ENCODE peak calls at places on chromosomes 4 and X, in ten cellular contexts. One of them, this sample, is unnamed.

GRCh38 chr4:129901205-129901604 is 805.3 kb downstream of the C4orf33 start:
- DNase-seq in GM06990: no peak
- DNase-seq in NCI-H2029: no peak
- DNase-seq in astrocyte of the cerebellum: no peak
- DNase-seq in stimulated activated CD8-positive, alpha-beta memory T cell treated with anti-CD3 and anti-CD28 coated beads, Interleukin-4, amount 100 ng/mL, for 4 hours: no peak
- DNase-seq in DMS53: no peak
- DNase-seq in neural crest cell: no peak
- DNase-seq in NCI-H1417: no peak
- DNase-seq in NCI-H1105: no peak
- DNase-seq in AML-193: no peak
- DNase-seq in this sample: no peak

GRCh38 chr4:54228064-54228527 is 997 bp upstream of the PDGFRA start:
- DNase-seq in GM06990: no peak
- DNase-seq in NCI-H2029: peak
- DNase-seq in astrocyte of the cerebellum: peak
- DNase-seq in stimulated activated CD8-positive, alpha-beta memory T cell treated with anti-CD3 and anti-CD28 coated beads, Interleukin-4, amount 100 ng/mL, for 4 hours: no peak
- DNase-seq in DMS53: peak
- DNase-seq in neural crest cell: peak
- DNase-seq in NCI-H1417: peak
- DNase-seq in NCI-H1105: no peak
- DNase-seq in AML-193: no peak
- DNase-seq in this sample: peak

GRCh38 chr4:123816462-123816861 is 419.9 kb downstream of the SPRY1 start:
- DNase-seq in GM06990: no peak
- DNase-seq in NCI-H2029: no peak
- DNase-seq in astrocyte of the cerebellum: no peak
- DNase-seq in stimulated activated CD8-positive, alpha-beta memory T cell treated with anti-CD3 and anti-CD28 coated beads, Interleukin-4, amount 100 ng/mL, for 4 hours: no peak
- DNase-seq in DMS53: no peak
- DNase-seq in neural crest cell: no peak
- DNase-seq in NCI-H1417: no peak
- DNase-seq in NCI-H1105: no peak
- DNase-seq in AML-193: no peak
- DNase-seq in this sample: no peak

GRCh38 chr4:19776021-19776459 is 475.7 kb upstream of the SLIT2 start:
- DNase-seq in GM06990: no peak
- DNase-seq in NCI-H2029: peak
- DNase-seq in astrocyte of the cerebellum: peak
- DNase-seq in stimulated activated CD8-positive, alpha-beta memory T cell treated with anti-CD3 and anti-CD28 coated beads, Interleukin-4, amount 100 ng/mL, for 4 hours: no peak
- DNase-seq in DMS53: peak
- DNase-seq in neural crest cell: no peak
- DNase-seq in NCI-H1417: peak
- DNase-seq in NCI-H1105: peak
- DNase-seq in AML-193: no peak
- DNase-seq in this sample: no peak

GRCh38 chr4:128461300-128462103 is 173.9 kb upstream of the PGRMC2 start:
- DNase-seq in GM06990: no peak
- DNase-seq in NCI-H2029: peak
- DNase-seq in astrocyte of the cerebellum: peak
- DNase-seq in stimulated activated CD8-positive, alpha-beta memory T cell treated with anti-CD3 and anti-CD28 coated beads, Interleukin-4, amount 100 ng/mL, for 4 hours: no peak
- DNase-seq in DMS53: peak
- DNase-seq in neural crest cell: no peak
- DNase-seq in NCI-H1417: no peak
- DNase-seq in NCI-H1105: no peak
- DNase-seq in AML-193: no peak
- DNase-seq in this sample: no peak

GRCh38 chr4:100849319-100849718 is 331.5 kb upstream of the EMCN start:
- DNase-seq in GM06990: no peak
- DNase-seq in NCI-H2029: no peak
- DNase-seq in astrocyte of the cerebellum: no peak
- DNase-seq in stimulated activated CD8-positive, alpha-beta memory T cell treated with anti-CD3 and anti-CD28 coated beads, Interleukin-4, amount 100 ng/mL, for 4 hours: no peak
- DNase-seq in DMS53: no peak
- DNase-seq in neural crest cell: no peak
- DNase-seq in NCI-H1417: no peak
- DNase-seq in NCI-H1105: peak
- DNase-seq in AML-193: no peak
- DNase-seq in this sample: no peak

GRCh38 chr4:149120331-149121014 is 678.3 kb upstream of the NR3C2 start:
- DNase-seq in GM06990: no peak
- DNase-seq in NCI-H2029: no peak
- DNase-seq in astrocyte of the cerebellum: no peak
- DNase-seq in stimulated activated CD8-positive, alpha-beta memory T cell treated with anti-CD3 and anti-CD28 coated beads, Interleukin-4, amount 100 ng/mL, for 4 hours: no peak
- DNase-seq in DMS53: no peak
- DNase-seq in neural crest cell: no peak
- DNase-seq in NCI-H1417: peak
- DNase-seq in NCI-H1105: no peak
- DNase-seq in AML-193: no peak
- DNase-seq in this sample: no peak

GRCh38 chr4:98977557-98977956 is 18.0 kb upstream of the METAP1 start:
- DNase-seq in GM06990: no peak
- DNase-seq in NCI-H2029: no peak
- DNase-seq in astrocyte of the cerebellum: no peak
- DNase-seq in stimulated activated CD8-positive, alpha-beta memory T cell treated with anti-CD3 and anti-CD28 coated beads, Interleukin-4, amount 100 ng/mL, for 4 hours: no peak
- DNase-seq in DMS53: no peak
- DNase-seq in neural crest cell: no peak
- DNase-seq in NCI-H1417: no peak
- DNase-seq in NCI-H1105: no peak
- DNase-seq in AML-193: no peak
- DNase-seq in this sample: no peak

GRCh38 chr4:164337219-164337944 is 416.5 kb upstream of the SMIM31 start:
- DNase-seq in GM06990: no peak
- DNase-seq in NCI-H2029: no peak
- DNase-seq in astrocyte of the cerebellum: no peak
- DNase-seq in stimulated activated CD8-positive, alpha-beta memory T cell treated with anti-CD3 and anti-CD28 coated beads, Interleukin-4, amount 100 ng/mL, for 4 hours: no peak
- DNase-seq in DMS53: no peak
- DNase-seq in neural crest cell: no peak
- DNase-seq in NCI-H1417: no peak
- DNase-seq in NCI-H1105: no peak
- DNase-seq in AML-193: no peak
- DNase-seq in this sample: no peak

GRCh38 chr4:141702472-141703182 is 66.2 kb downstream of the IL15 start:
- DNase-seq in GM06990: no peak
- DNase-seq in NCI-H2029: peak
- DNase-seq in astrocyte of the cerebellum: no peak
- DNase-seq in stimulated activated CD8-positive, alpha-beta memory T cell treated with anti-CD3 and anti-CD28 coated beads, Interleukin-4, amount 100 ng/mL, for 4 hours: no peak
- DNase-seq in DMS53: peak
- DNase-seq in neural crest cell: no peak
- DNase-seq in NCI-H1417: no peak
- DNase-seq in NCI-H1105: no peak
- DNase-seq in AML-193: no peak
- DNase-seq in this sample: no peak

GRCh38 chr4:8332038-8332857 is 62.7 kb downstream of the HTRA3 start:
- DNase-seq in GM06990: no peak
- DNase-seq in NCI-H2029: no peak
- DNase-seq in astrocyte of the cerebellum: no peak
- DNase-seq in stimulated activated CD8-positive, alpha-beta memory T cell treated with anti-CD3 and anti-CD28 coated beads, Interleukin-4, amount 100 ng/mL, for 4 hours: no peak
- DNase-seq in DMS53: no peak
- DNase-seq in neural crest cell: no peak
- DNase-seq in NCI-H1417: no peak
- DNase-seq in NCI-H1105: no peak
- DNase-seq in AML-193: no peak
- DNase-seq in this sample: no peak

GRCh38 chr4:32135642-32136041 is 1415.5 kb downstream of the PCDH7 start:
- DNase-seq in GM06990: no peak
- DNase-seq in NCI-H2029: no peak
- DNase-seq in astrocyte of the cerebellum: no peak
- DNase-seq in stimulated activated CD8-positive, alpha-beta memory T cell treated with anti-CD3 and anti-CD28 coated beads, Interleukin-4, amount 100 ng/mL, for 4 hours: no peak
- DNase-seq in DMS53: peak
- DNase-seq in neural crest cell: no peak
- DNase-seq in NCI-H1417: no peak
- DNase-seq in NCI-H1105: no peak
- DNase-seq in AML-193: no peak
- DNase-seq in this sample: no peak

GRCh38 chrX:11059923-11060322 is 51.2 kb upstream of the HCCS start:
- DNase-seq in GM06990: no peak
- DNase-seq in NCI-H2029: no peak
- DNase-seq in astrocyte of the cerebellum: no peak
- DNase-seq in stimulated activated CD8-positive, alpha-beta memory T cell treated with anti-CD3 and anti-CD28 coated beads, Interleukin-4, amount 100 ng/mL, for 4 hours: no peak
- DNase-seq in DMS53: no peak
- DNase-seq in neural crest cell: no peak
- DNase-seq in NCI-H1417: no peak
- DNase-seq in NCI-H1105: no peak
- DNase-seq in AML-193: no peak
- DNase-seq in this sample: no peak

GRCh38 chr4:132827522-132827921 is 321.6 kb upstream of the PCDH10 start:
- DNase-seq in GM06990: no peak
- DNase-seq in NCI-H2029: no peak
- DNase-seq in astrocyte of the cerebellum: no peak
- DNase-seq in stimulated activated CD8-positive, alpha-beta memory T cell treated with anti-CD3 and anti-CD28 coated beads, Interleukin-4, amount 100 ng/mL, for 4 hours: no peak
- DNase-seq in DMS53: no peak
- DNase-seq in neural crest cell: no peak
- DNase-seq in NCI-H1417: no peak
- DNase-seq in NCI-H1105: no peak
- DNase-seq in AML-193: no peak
- DNase-seq in this sample: peak

GRCh38 chr4:102819588-102820365 is 7.6 kb downstream of the UBE2D3 start:
- DNase-seq in GM06990: no peak
- DNase-seq in NCI-H2029: no peak
- DNase-seq in astrocyte of the cerebellum: no peak
- DNase-seq in stimulated activated CD8-positive, alpha-beta memory T cell treated with anti-CD3 and anti-CD28 coated beads, Interleukin-4, amount 100 ng/mL, for 4 hours: no peak
- DNase-seq in DMS53: no peak
- DNase-seq in neural crest cell: no peak
- DNase-seq in NCI-H1417: no peak
- DNase-seq in NCI-H1105: no peak
- DNase-seq in AML-193: no peak
- DNase-seq in this sample: no peak

GRCh38 chr4:154004450-154004849 is 215.6 kb upstream of the SFRP2 start:
- DNase-seq in GM06990: no peak
- DNase-seq in NCI-H2029: no peak
- DNase-seq in astrocyte of the cerebellum: no peak
- DNase-seq in stimulated activated CD8-positive, alpha-beta memory T cell treated with anti-CD3 and anti-CD28 coated beads, Interleukin-4, amount 100 ng/mL, for 4 hours: no peak
- DNase-seq in DMS53: no peak
- DNase-seq in neural crest cell: no peak
- DNase-seq in NCI-H1417: no peak
- DNase-seq in NCI-H1105: no peak
- DNase-seq in AML-193: no peak
- DNase-seq in this sample: no peak

GRCh38 chr4:2393353-2394270 is 24.8 kb downstream of the ZFYVE28 start:
- DNase-seq in GM06990: no peak
- DNase-seq in NCI-H2029: no peak
- DNase-seq in astrocyte of the cerebellum: no peak
- DNase-seq in stimulated activated CD8-positive, alpha-beta memory T cell treated with anti-CD3 and anti-CD28 coated beads, Interleukin-4, amount 100 ng/mL, for 4 hours: no peak
- DNase-seq in DMS53: no peak
- DNase-seq in neural crest cell: no peak
- DNase-seq in NCI-H1417: peak
- DNase-seq in NCI-H1105: no peak
- DNase-seq in AML-193: no peak
- DNase-seq in this sample: peak

GRCh38 chr4:139619644-139620043 is 46.0 kb upstream of the MGST2 start:
- DNase-seq in GM06990: no peak
- DNase-seq in NCI-H2029: peak
- DNase-seq in astrocyte of the cerebellum: no peak
- DNase-seq in stimulated activated CD8-positive, alpha-beta memory T cell treated with anti-CD3 and anti-CD28 coated beads, Interleukin-4, amount 100 ng/mL, for 4 hours: no peak
- DNase-seq in DMS53: peak
- DNase-seq in neural crest cell: no peak
- DNase-seq in NCI-H1417: no peak
- DNase-seq in NCI-H1105: no peak
- DNase-seq in AML-193: peak
- DNase-seq in this sample: no peak

GRCh38 chr4:83686166-83686565 is 150.3 kb downstream of the GPAT3 start:
- DNase-seq in GM06990: no peak
- DNase-seq in NCI-H2029: no peak
- DNase-seq in astrocyte of the cerebellum: no peak
- DNase-seq in stimulated activated CD8-positive, alpha-beta memory T cell treated with anti-CD3 and anti-CD28 coated beads, Interleukin-4, amount 100 ng/mL, for 4 hours: no peak
- DNase-seq in DMS53: no peak
- DNase-seq in neural crest cell: no peak
- DNase-seq in NCI-H1417: no peak
- DNase-seq in NCI-H1105: no peak
- DNase-seq in AML-193: no peak
- DNase-seq in this sample: no peak

GRCh38 chr4:76377922-76378321 is 43.0 kb downstream of the CCDC158 start:
- DNase-seq in GM06990: no peak
- DNase-seq in NCI-H2029: no peak
- DNase-seq in astrocyte of the cerebellum: peak
- DNase-seq in stimulated activated CD8-positive, alpha-beta memory T cell treated with anti-CD3 and anti-CD28 coated beads, Interleukin-4, amount 100 ng/mL, for 4 hours: no peak
- DNase-seq in DMS53: peak
- DNase-seq in neural crest cell: peak
- DNase-seq in NCI-H1417: peak
- DNase-seq in NCI-H1105: no peak
- DNase-seq in AML-193: peak
- DNase-seq in this sample: peak

GRCh38 chrX:115630204-115630603 is 69.2 kb downstream of the PLS3 start:
- DNase-seq in GM06990: no peak
- DNase-seq in NCI-H2029: no peak
- DNase-seq in astrocyte of the cerebellum: no peak
- DNase-seq in stimulated activated CD8-positive, alpha-beta memory T cell treated with anti-CD3 and anti-CD28 coated beads, Interleukin-4, amount 100 ng/mL, for 4 hours: no peak
- DNase-seq in DMS53: no peak
- DNase-seq in neural crest cell: no peak
- DNase-seq in NCI-H1417: no peak
- DNase-seq in NCI-H1105: no peak
- DNase-seq in AML-193: no peak
- DNase-seq in this sample: no peak